ENCODE peak calls at places on chromosomes 13 and 19, in five cellular contexts. C is right cardiac atrium; R is uterus; D is naive thymus-derived CD4-positive, alpha-beta T cell; W is heart left ventricle. G is an unnamed sample. For H3K4me1, the result is how much of the 10 kb centered on the place peaks cover.

GRCh38 chr13:28652002-28652401 is 6.9 kb upstream of the POMP start:
- DNase-seq in W (no peak), C (no peak), D (no peak), R (no peak), G (no peak)

GRCh38 chr13:114034481-114034891 is 60.6 kb upstream of the C13orf46 start:
- DNase-seq in D (no peak), C (no peak), R (no peak), W (no peak), G (no peak)

GRCh38 chr13:113879506-113880360 is 15.9 kb upstream of the GAS6 start:
- DNase-seq in W (no peak), R (no peak), D (no peak), C (peak), G (no peak)

GRCh38 chr13:76425930-76426329 is 460.3 kb downstream of the KCTD12 start:
- DNase-seq in W (peak), C (no peak), R (no peak), D (no peak), G (no peak)

GRCh38 chr19:50232600-50232999 is 29.2 kb downstream of the MYH14 start:
- DNase-seq in D (no peak), C (no peak), W (no peak), R (no peak), G (no peak)

GRCh38 chr19:8261347-8261746 is 46.8 kb downstream of the CD320 start:
- DNase-seq in C (no peak), R (no peak), W (no peak), D (no peak), G (no peak)

GRCh38 chr13:108269601-108270328 is at the start of gene TNFSF13B:
- DNase-seq in W (peak), R (no peak), C (peak), D (peak), G (peak)

GRCh38 chr19:29084266-29084665 is 128.7 kb downstream of the UQCRFS1 start:
- DNase-seq in D (no peak), W (no peak), C (no peak), R (no peak), G (no peak)

GRCh38 chr13:66689037-66689619 is 541.0 kb downstream of the PCDH9 start:
- DNase-seq in R (no peak), D (no peak), W (no peak), C (no peak), G (no peak)

GRCh38 chr13:46899801-46900200 is 2.9 kb upstream of the HTR2A start:
- DNase-seq in C (peak), D (no peak), R (no peak), W (no peak), G (no peak)

GRCh38 chr19:33032218-33032781 is 32.4 kb downstream of the RHPN2 start:
- DNase-seq in D (no peak), C (no peak), R (no peak), W (no peak), G (no peak)

GRCh38 chr13:62631614-62632013 is 1216.0 kb upstream of the PCDH20 start:
- DNase-seq in C (no peak), W (no peak), R (no peak), D (no peak), G (no peak)

GRCh38 chr13:40786568-40786996 is 2.8 kb upstream of the SLC25A15 start:
- DNase-seq in R (no peak), W (no peak), D (no peak), C (no peak), G (no peak)

GRCh38 chr19:55189424-55189823 is 9.3 kb upstream of the SYT5 start:
- DNase-seq in C (no peak), R (peak), D (no peak), W (peak), G (peak)

GRCh38 chr19:56637976-56638555 is 4.9 kb upstream of the SMIM17 start:
- DNase-seq in C (peak), W (peak), D (no peak), R (peak), G (no peak)

GRCh38 chr13:28820099-28821051 is at the start of gene MTUS2:
- DNase-seq in D (no peak), C (peak), W (no peak), R (no peak), G (no peak)

GRCh38 chr13:72295173-72295572 is 428.2 kb upstream of the DACH1 start:
- DNase-seq in W (no peak), C (no peak), D (no peak), R (no peak), G (no peak)

GRCh38 chr19:47494211-47494547 is 10.2 kb upstream of the KPTN start:
- DNase-seq in D (no peak), C (peak), R (no peak), W (no peak), G (no peak)

GRCh38 chr13:51913421-51914136 is 51.8 kb downstream of the CCDC70 start:
- DNase-seq in R (no peak), W (no peak), C (no peak), D (no peak), G (no peak)

GRCh38 chr13:71814806-71815205 is 52.2 kb downstream of the DACH1 start:
- DNase-seq in C (no peak), W (no peak), D (no peak), R (no peak), G (no peak)

GRCh38 chr13:80962855-80963254 is 621.9 kb upstream of the SPRY2 start:
- DNase-seq in W (no peak), C (no peak), R (no peak), D (no peak), G (no peak)

GRCh38 chr13:30216111-30216510 is 91.2 kb downstream of the KATNAL1 start:
- DNase-seq in W (no peak), C (no peak), R (no peak), D (no peak), G (no peak)

GRCh38 chr13:93765811-93766210 is 539.2 kb downstream of the GPC6 start:
- DNase-seq in R (no peak), W (no peak), D (no peak), C (no peak), G (no peak)

GRCh38 chr13:49821216-49821820 is 28.8 kb upstream of the KPNA3 start:
- DNase-seq in D (no peak), R (no peak), W (no peak), C (no peak), G (no peak)

GRCh38 chr19:2507109-2507508 is 31.2 kb downstream of the GADD45B start:
- DNase-seq in C (no peak), D (peak), W (no peak), R (no peak), G (peak)

GRCh38 chr13:93689333-93689732 is 462.7 kb downstream of the GPC6 start:
- DNase-seq in C (no peak), D (no peak), W (no peak), R (no peak), G (peak)

GRCh38 chr13:51733656-51734334 is 70.2 kb downstream of the DHRS12 start:
- DNase-seq in C (no peak), W (no peak), D (no peak), R (no peak), G (no peak)

GRCh38 chr19:11710313-11710712 is 28.4 kb downstream of the ZNF823 start:
- DNase-seq in D (no peak), W (no peak), C (no peak), R (no peak), G (no peak)

GRCh38 chr13:85910962-85911361 is 111.7 kb upstream of the SLITRK6 start:
- DNase-seq in R (no peak), W (no peak), C (no peak), D (no peak), G (no peak)

GRCh38 chr13:100916943-100917342 is 242.3 kb upstream of the TMTC4 start:
- DNase-seq in C (no peak), W (no peak), R (no peak), D (no peak), G (no peak)

GRCh38 chr13:100913143-100913542 is 238.5 kb upstream of the TMTC4 start:
- DNase-seq in W (no peak), D (no peak), C (no peak), R (no peak), G (no peak)
- H3K4me1 ChIP-seq in W (under half), D (under half), C (under half), R (under half), G (under half)

GRCh38 chr19:35042056-35042730 is 672 bp downstream of the HPN start:
- DNase-seq in W (no peak), C (peak), R (no peak), D (no peak), G (no peak)

GRCh38 chr19:35044317-35045117 is 3.0 kb downstream of the HPN start:
- DNase-seq in R (peak), C (peak), W (no peak), D (peak), G (peak)

GRCh38 chr19:35043906-35044305 is 2.4 kb downstream of the HPN start:
- DNase-seq in W (no peak), D (no peak), C (peak), R (no peak), G (no peak)

GRCh38 chr19:35041548-35042055 is at the start of gene HPN:
- DNase-seq in W (no peak), D (no peak), C (peak), R (no peak), G (no peak)

GRCh38 chr19:35042954-35043604 is 1.6 kb downstream of the HPN start:
- DNase-seq in D (no peak), C (peak), R (no peak), W (no peak), G (no peak)
- H3K4me1 ChIP-seq in D (under half), C (under half), R (under half), W (under half), G (under half)

GRCh38 chr19:48873476-48874308 is 1.5 kb downstream of the PPP1R15A start:
- DNase-seq in W (peak), R (no peak), C (peak), D (peak), G (no peak)

GRCh38 chr19:48874309-48875135 is 2.3 kb downstream of the PPP1R15A start:
- DNase-seq in C (peak), R (peak), D (peak), W (peak), G (peak)

GRCh38 chr19:48872182-48872883 is at the start of gene PPP1R15A:
- DNase-seq in W (peak), D (peak), R (peak), C (peak), G (peak)

GRCh38 chr19:48870048-48870447 is 1.6 kb upstream of the PLEKHA4 start:
- DNase-seq in D (no peak), W (no peak), R (no peak), C (no peak), G (no peak)

GRCh38 chr19:48872884-48873475 is 759 bp downstream of the PPP1R15A start:
- DNase-seq in C (peak), R (peak), D (peak), W (peak), G (peak)
- H3K4me1 ChIP-seq in C (under half), R (under half), D (under half), W (under half), G (under half)

GRCh38 chr19:18433039-18433691 is 4.8 kb downstream of the ISYNA1 start:
- DNase-seq in W (no peak), R (peak), D (peak), C (peak), G (no peak)
- H3K4me1 ChIP-seq in W (under half), R (under half), D (under half), C (under half), G (under half)

GRCh38 chr19:18444513-18444912 is 6.6 kb upstream of the ISYNA1 start:
- DNase-seq in R (no peak), C (no peak), W (no peak), D (no peak), G (no peak)

GRCh38 chr19:18443831-18444230 is 5.9 kb upstream of the ISYNA1 start:
- DNase-seq in D (no peak), W (no peak), C (no peak), R (no peak), G (no peak)

GRCh38 chr19:18441804-18442788 is 4.2 kb upstream of the ISYNA1 start:
- DNase-seq in D (no peak), R (no peak), W (no peak), C (no peak), G (no peak)

GRCh38 chr19:18443406-18443805 is 5.5 kb upstream of the ISYNA1 start:
- DNase-seq in W (no peak), R (no peak), D (no peak), C (no peak), G (no peak)

DNA sequence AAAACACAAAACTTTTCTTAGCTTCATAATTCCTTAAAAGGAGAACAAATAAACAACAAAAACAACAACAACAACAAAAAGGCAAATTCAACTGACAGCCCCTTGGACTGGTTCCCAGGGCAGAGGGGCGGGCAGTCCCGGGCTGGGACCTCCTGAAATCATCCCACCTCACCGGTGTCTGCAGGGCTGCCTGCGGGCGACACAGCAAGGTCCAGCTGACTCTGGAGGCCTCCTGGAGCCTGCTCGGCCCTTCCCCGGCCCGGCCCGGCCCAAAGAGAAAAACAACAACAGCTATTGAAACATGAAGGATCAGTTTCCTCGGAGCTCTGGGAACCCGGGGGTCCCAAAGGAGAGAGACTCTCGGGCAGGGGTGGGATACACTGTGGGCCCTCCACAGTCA is 5.0 kb upstream of the ISYNA1 start:
- DNase-seq in C (no peak), R (no peak), W (no peak), D (no peak), G (no peak)
- H3K4me1 ChIP-seq in C (under half), R (under half), W (under half), D (under half), G (under half)

DNA sequence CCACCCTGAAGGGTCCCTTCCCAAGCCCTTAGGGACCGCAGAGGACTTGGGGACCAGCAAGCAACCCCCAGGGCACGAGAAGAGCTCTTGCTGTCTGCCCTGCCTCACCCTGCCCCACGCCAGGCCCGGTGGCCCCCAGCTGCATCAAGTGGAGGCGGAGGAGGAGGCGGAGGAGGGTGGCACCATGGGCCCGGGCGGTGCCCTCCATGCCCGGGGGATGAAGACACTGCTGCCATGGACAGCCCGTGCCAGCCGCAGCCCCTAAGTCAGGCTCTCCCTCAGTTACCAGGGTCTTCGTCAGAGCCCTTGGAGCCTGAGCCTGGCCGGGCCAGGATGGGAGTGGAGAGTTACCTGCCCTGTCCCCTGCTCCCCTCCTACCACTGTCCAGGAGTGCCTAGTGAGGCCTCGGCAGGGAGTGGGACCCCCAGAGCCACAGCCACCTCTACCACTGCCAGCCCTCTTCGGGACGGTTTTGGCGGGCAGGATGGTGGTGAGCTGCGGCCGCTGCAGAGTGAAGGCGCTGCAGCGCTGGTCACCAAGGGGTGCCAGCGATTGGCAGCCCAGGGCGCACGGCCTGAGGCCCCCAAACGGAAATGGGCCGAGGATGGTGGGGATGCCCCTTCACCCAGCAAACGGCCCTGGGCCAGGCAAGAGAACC is 1.5 kb downstream of the EGLN2 start:
- DNase-seq in R (no peak), W (no peak), D (no peak), C (no peak), G (no peak)
- H3K4me1 ChIP-seq in R (under half), W (half or more), D (half or more), C (under half), G (under half)

DNA sequence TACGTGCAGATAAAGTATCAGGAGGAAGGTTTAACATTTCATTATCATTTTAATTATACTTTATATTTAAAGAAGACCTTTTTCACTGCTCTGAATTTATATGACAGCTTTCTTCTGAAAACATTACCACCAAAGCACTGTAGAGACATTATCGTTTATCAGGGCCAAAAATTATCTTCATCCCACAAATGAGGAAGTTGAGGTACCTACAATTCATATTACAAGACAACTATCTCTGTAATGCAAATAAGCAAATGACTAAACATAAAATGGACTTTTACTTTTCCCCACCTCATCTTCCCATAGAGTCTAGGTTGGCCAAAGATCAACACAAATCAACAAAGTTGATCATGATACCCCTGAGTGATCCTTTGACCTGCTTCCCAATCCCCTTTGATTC is 30.9 kb upstream of the SMAD9 start:
- DNase-seq in W (no peak), R (no peak), C (no peak), D (no peak), G (no peak)
- H3K4me1 ChIP-seq in W (under half), R (under half), C (under half), D (under half), G (under half)

G was measured in SJSA1.